ENCODE peak calls at places on chromosome 18, in seven cellular contexts. H, R, A, Y, J, L and T are unnamed samples.

GRCh38 chr18:32425466-32425865 is 45.2 kb downstream of the GAREM1 start:
- DNase-seq in H (no peak), R (no peak), A (no peak), Y (no peak), J (peak), L (no peak), T (no peak)

GRCh38 chr18:77478619-77479018 is 229.0 kb downstream of the GALR1 start:
- DNase-seq in H (no peak), R (no peak), A (no peak), Y (no peak), J (no peak), L (peak), T (no peak)

GRCh38 chr18:23115683-23116096 is 19.6 kb upstream of the CABLES1 start:
- DNase-seq in H (peak), R (no peak), A (no peak), Y (peak), J (peak), L (no peak), T (peak)

GRCh38 chr18:79553696-79554095 is 125.9 kb upstream of the CTDP1 start:
- DNase-seq in H (no peak), R (no peak), A (peak), Y (no peak), J (no peak), L (no peak), T (no peak)

GRCh38 chr18:22257022-22257543 is 87.7 kb downstream of the GATA6 start:
- DNase-seq in H (no peak), R (no peak), A (no peak), Y (no peak), J (no peak), L (no peak), T (no peak)

GRCh38 chr18:39462436-39462835 is 1896.8 kb upstream of the CELF4 start:
- DNase-seq in H (no peak), R (no peak), A (no peak), Y (no peak), J (no peak), L (no peak), T (no peak)

GRCh38 chr18:53509886-53510285 is 714.6 kb downstream of the MBD2 start:
- DNase-seq in H (no peak), R (no peak), A (no peak), Y (no peak), J (no peak), L (no peak), T (no peak)

GRCh38 chr18:12883003-12883683 is 894 bp downstream of the PTPN2 start:
- DNase-seq in H (no peak), R (no peak), A (no peak), Y (no peak), J (no peak), L (no peak), T (no peak)

GRCh38 chr18:76431437-76432273 is 63.4 kb downstream of the ZNF516 start:
- DNase-seq in H (no peak), R (no peak), A (no peak), Y (no peak), J (no peak), L (no peak), T (no peak)

GRCh38 chr18:23689616-23690504 is 607 bp downstream of the LAMA3 start:
- DNase-seq in H (no peak), R (no peak), A (peak), Y (no peak), J (peak), L (no peak), T (no peak)

GRCh38 chr18:13285874-13286273 is 67.3 kb downstream of the LDLRAD4 start:
- DNase-seq in H (no peak), R (no peak), A (no peak), Y (no peak), J (no peak), L (no peak), T (no peak)

GRCh38 chr18:48609820-48610815 is 71.3 kb downstream of the CTIF start:
- DNase-seq in H (no peak), R (no peak), A (no peak), Y (peak), J (no peak), L (no peak), T (no peak)

GRCh38 chr18:11258014-11258413 is 108.6 kb upstream of the PIEZO2 start:
- DNase-seq in H (no peak), R (no peak), A (no peak), Y (no peak), J (no peak), L (no peak), T (no peak)

GRCh38 chr18:77084757-77085035 is 47.9 kb downstream of the MBP start:
- DNase-seq in H (no peak), R (no peak), A (no peak), Y (peak), J (no peak), L (no peak), T (no peak)